ENCODE peak calls at places on chromosomes 12 and 14, in nine cellular contexts. R is effector memory CD4-positive, alpha-beta T cell; F is tibial artery; O is skeletal muscle cell; T is transverse colon; M is mesenchymal stem cell; K is AG04450; D is foreskin fibroblast; H is naive thymus-derived CD4-positive, alpha-beta T cell. L is an unnamed sample.

GRCh38 chr12:62127516-62127915 is 132.7 kb upstream of the USP15 start:
- DNase-seq in R (no peak), F (no peak), O (no peak), T (no peak), M (no peak), K (no peak), D (no peak), H (no peak), L (no peak)

GRCh38 chr12:11746024-11746771 is 96.7 kb downstream of the ETV6 start:
- DNase-seq in R (no peak), F (no peak), O (no peak), T (no peak), M (peak), K (no peak), D (no peak), H (no peak), L (no peak)

GRCh38 chr12:39435531-39435930 is 7.4 kb downstream of the KIF21A start:
- DNase-seq in R (no peak), F (no peak), O (no peak), T (no peak), M (no peak), K (no peak), D (no peak), H (no peak), L (no peak)

GRCh38 chr14:90091393-90091792 is 29.6 kb downstream of the KCNK13 start:
- DNase-seq in R (no peak), F (no peak), O (peak), T (no peak), M (no peak), K (no peak), D (peak), H (no peak), L (peak)

GRCh38 chr12:106037524-106038298 is 101.0 kb downstream of the NUAK1 start:
- DNase-seq in R (no peak), F (no peak), O (no peak), T (no peak), M (no peak), K (no peak), D (no peak), H (no peak), L (no peak)

GRCh38 chr12:98110516-98110915 is 404.9 kb upstream of the TMPO start:
- DNase-seq in R (no peak), F (no peak), O (no peak), T (no peak), M (no peak), K (no peak), D (no peak), H (no peak), L (no peak)

GRCh38 chr12:86389949-86390348 is 133.8 kb upstream of the MGAT4C start:
- DNase-seq in R (no peak), F (no peak), O (peak), T (no peak), M (peak), K (peak), D (no peak), H (no peak), L (no peak)

GRCh38 chr12:108215458-108215857 is 86.4 kb downstream of the WSCD2 start:
- DNase-seq in R (no peak), F (no peak), O (no peak), T (no peak), M (no peak), K (no peak), D (no peak), H (no peak), L (no peak)

GRCh38 chr14:76930549-76930948 is 98.0 kb downstream of the IRF2BPL start:
- DNase-seq in R (no peak), F (no peak), O (no peak), T (no peak), M (no peak), K (no peak), D (no peak), H (no peak), L (no peak)

GRCh38 chr12:67436230-67436629 is 167.1 kb downstream of the CAND1 start:
- DNase-seq in R (no peak), F (no peak), O (no peak), T (no peak), M (peak), K (no peak), D (no peak), H (no peak), L (no peak)

GRCh38 chr12:62684586-62685295 is 218.1 kb downstream of the MON2 start:
- DNase-seq in R (no peak), F (peak), O (peak), T (peak), M (no peak), K (no peak), D (peak), H (no peak), L (peak)

GRCh38 chr12:101719566-101719965 is 19.7 kb downstream of the SYCP3 start:
- DNase-seq in R (no peak), F (no peak), O (no peak), T (no peak), M (no peak), K (no peak), D (no peak), H (no peak), L (no peak)

GRCh38 chr14:23561873-23562821 is 5.4 kb downstream of the AP1G2 start:
- DNase-seq in R (no peak), F (no peak), O (no peak), T (no peak), M (no peak), K (no peak), D (no peak), H (no peak), L (no peak)

GRCh38 chr14:99189201-99189801 is 82.7 kb downstream of the BCL11B start:
- DNase-seq in R (peak), F (no peak), O (no peak), T (no peak), M (no peak), K (no peak), D (no peak), H (no peak), L (no peak)

GRCh38 chr12:67811437-67812361 is 163.2 kb downstream of the DYRK2 start:
- DNase-seq in R (no peak), F (no peak), O (peak), T (no peak), M (peak), K (no peak), D (peak), H (no peak), L (no peak)

GRCh38 chr12:26001530-26001929 is 43.0 kb downstream of the RASSF8 start:
- DNase-seq in R (no peak), F (no peak), O (no peak), T (no peak), M (no peak), K (no peak), D (no peak), H (no peak), L (no peak)

GRCh38 chr12:124551268-124552144 is 15.9 kb downstream of the NCOR2 start:
- DNase-seq in R (no peak), F (peak), O (no peak), T (peak), M (peak), K (no peak), D (peak), H (no peak), L (peak)

GRCh38 chr12:112191840-112192321 is 66.5 kb downstream of the TRAFD1 start:
- DNase-seq in R (no peak), F (no peak), O (no peak), T (no peak), M (peak), K (no peak), D (no peak), H (no peak), L (no peak)

GRCh38 chr12:87795555-87795954 is 233.6 kb downstream of the C12orf50 start:
- DNase-seq in R (no peak), F (no peak), O (no peak), T (no peak), M (no peak), K (no peak), D (no peak), H (no peak), L (no peak)

GRCh38 chr14:59870277-59871165 is at the start of gene RTN1:
- DNase-seq in R (no peak), F (peak), O (peak), T (peak), M (peak), K (peak), D (peak), H (no peak), L (peak)

GRCh38 chr12:96078281-96078761 is 42.9 kb upstream of the LTA4H start:
- DNase-seq in R (no peak), F (peak), O (no peak), T (no peak), M (no peak), K (no peak), D (no peak), H (no peak), L (peak)

GRCh38 chr12:32549675-32550079 is 129.4 kb upstream of the DNM1L start:
- DNase-seq in R (no peak), F (no peak), O (peak), T (no peak), M (peak), K (no peak), D (no peak), H (no peak), L (peak)

GRCh38 chr12:51082561-51083139 is 746 bp downstream of the CSRNP2 start:
- DNase-seq in R (no peak), F (no peak), O (no peak), T (peak), M (peak), K (no peak), D (peak), H (no peak), L (no peak)

GRCh38 chr14:74620497-74620921 is 8.5 kb upstream of the LTBP2 start:
- DNase-seq in R (no peak), F (no peak), O (peak), T (no peak), M (peak), K (peak), D (peak), H (no peak), L (no peak)

GRCh38 chr14:66003082-66003740 is 483.0 kb upstream of the CCDC196 start:
- DNase-seq in R (no peak), F (no peak), O (no peak), T (no peak), M (no peak), K (no peak), D (no peak), H (no peak), L (peak)

GRCh38 chr12:128813392-128813791 is 10.4 kb downstream of the SLC15A4 start:
- DNase-seq in R (no peak), F (no peak), O (no peak), T (no peak), M (no peak), K (no peak), D (peak), H (no peak), L (no peak)

GRCh38 chr12:76274699-76275098 is 73.5 kb downstream of the BBS10 start:
- DNase-seq in R (no peak), F (no peak), O (no peak), T (no peak), M (peak), K (no peak), D (no peak), H (no peak), L (no peak)

GRCh38 chr12:70637686-70638085 is 457 bp upstream of the PTPRB start:
- DNase-seq in R (no peak), F (no peak), O (no peak), T (no peak), M (no peak), K (no peak), D (no peak), H (no peak), L (no peak)

GRCh38 chr12:65824314-65824563 is at the start of gene HMGA2:
- DNase-seq in R (no peak), F (no peak), O (no peak), T (no peak), M (no peak), K (peak), D (peak), H (no peak), L (peak)

GRCh38 chr12:28563926-28564325 is 373.7 kb downstream of the CCDC91 start:
- DNase-seq in R (no peak), F (no peak), O (peak), T (no peak), M (peak), K (peak), D (peak), H (no peak), L (no peak)

GRCh38 chr12:12717586-12718381 is 616 bp downstream of the CDKN1B start:
- DNase-seq in R (no peak), F (peak), O (no peak), T (peak), M (peak), K (no peak), D (no peak), H (no peak), L (peak)

GRCh38 chr14:66610154-66610563 is 102.2 kb downstream of the GPHN start:
- DNase-seq in R (no peak), F (no peak), O (no peak), T (no peak), M (peak), K (no peak), D (no peak), H (no peak), L (no peak)

GRCh38 chr14:71399057-71399487 is 491.8 kb downstream of the PCNX1 start:
- DNase-seq in R (no peak), F (no peak), O (no peak), T (no peak), M (no peak), K (no peak), D (no peak), H (no peak), L (no peak)
- H3K4me3 ChIP-seq in R (no peak), F (no peak), O (no peak), T (no peak), M (no peak), K (no peak), D (no peak), H (no peak), L (no peak)

DNA sequence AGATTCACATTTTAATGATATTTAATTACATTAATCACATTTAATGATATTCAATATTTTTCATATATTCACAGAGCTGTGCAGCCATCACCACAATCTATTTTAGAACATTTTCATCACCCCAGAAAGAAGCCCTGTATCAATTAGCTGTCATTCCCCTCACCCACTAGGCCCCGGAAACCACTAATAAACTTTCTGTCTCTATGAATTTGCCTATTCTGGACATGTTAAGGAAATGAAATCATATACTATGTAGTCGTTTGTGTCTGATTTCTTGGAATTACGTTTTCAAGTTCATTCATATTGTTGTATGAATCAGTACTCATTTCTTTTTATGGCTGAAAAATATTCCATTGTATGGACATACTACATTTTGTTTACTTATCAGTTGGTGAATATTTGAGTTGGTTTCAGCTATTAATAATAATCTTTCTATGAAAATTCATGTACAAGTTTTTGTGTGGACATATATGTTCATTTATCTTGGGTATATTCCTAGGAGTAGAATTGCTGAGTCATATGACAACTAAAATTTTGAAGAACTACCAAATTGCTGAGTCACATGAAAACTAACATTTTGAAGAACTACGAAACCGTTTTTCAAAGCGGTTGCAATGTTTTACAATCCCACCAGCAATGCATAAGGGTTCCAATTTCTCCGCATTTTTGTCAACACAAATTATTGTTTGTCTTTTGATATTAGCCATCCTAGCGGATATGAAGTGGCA is 11.7 kb upstream of the OTOGL start:
- DNase-seq in R (no peak), F (no peak), O (no peak), T (no peak), M (no peak), K (no peak), D (no peak), H (no peak), L (no peak)
- H3K4me3 ChIP-seq in R (no peak), F (no peak), O (no peak), T (no peak), M (no peak), K (no peak), D (no peak), H (no peak), L (no peak)

DNA sequence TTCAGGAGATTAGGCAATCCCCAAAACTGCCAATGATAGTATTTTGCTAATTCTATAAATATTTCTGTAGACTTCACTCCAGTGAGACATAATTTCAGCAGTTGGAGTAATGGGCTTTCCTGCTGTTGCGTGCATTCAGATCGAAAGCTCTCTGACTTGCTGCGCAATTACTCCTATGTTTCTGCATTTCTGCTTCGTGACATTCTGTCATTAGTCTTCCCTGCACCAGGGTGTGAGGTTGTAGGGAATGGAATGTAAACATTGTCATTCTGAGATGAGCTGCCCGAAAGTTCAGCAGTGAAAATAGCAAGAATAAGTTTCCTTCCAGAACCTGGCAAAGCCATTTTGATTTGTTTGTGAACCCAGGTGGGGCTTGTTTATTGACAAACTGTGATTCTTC is 58.2 kb downstream of the SAMD4A start:
- DNase-seq in R (no peak), F (no peak), O (no peak), T (no peak), M (peak), K (peak), D (no peak), H (no peak), L (no peak)
- H3K4me3 ChIP-seq in R (no peak), F (no peak), O (no peak), T (no peak), M (no peak), K (peak), D (no peak), H (no peak), L (no peak)

DNA sequence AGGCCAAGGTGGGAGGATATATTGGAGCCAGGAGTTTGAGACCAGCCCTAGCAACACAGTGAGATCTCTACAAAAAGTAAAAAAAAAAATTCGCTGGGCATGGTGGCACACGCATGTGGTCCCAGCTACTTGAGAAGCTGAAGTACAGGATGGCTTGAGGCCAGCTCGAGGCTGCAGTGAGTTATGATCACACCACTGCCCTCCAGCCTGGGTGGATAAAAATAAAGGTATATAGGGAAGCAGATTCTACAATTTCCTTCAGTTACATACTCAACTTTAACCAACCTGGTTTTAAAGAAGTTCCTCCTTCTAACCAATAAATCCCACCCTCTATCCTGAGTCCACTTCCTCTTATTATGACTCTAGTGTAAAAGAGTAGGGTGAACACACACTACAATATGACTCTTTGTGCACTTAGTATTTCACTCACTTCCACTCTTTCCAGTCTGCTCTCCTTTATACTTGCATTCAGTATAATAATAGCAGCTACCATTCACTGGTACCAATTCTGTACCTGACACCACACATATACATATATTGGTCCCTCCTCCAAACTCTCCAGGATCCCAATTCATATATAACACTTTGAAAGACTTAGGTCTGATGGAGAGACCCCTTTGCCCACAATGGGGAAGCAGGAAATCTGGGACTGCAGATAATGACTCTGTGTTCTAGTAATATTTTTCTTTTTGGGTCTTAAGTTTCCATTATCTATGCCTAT is 2.3 kb downstream of the ARF3 start:
- DNase-seq in R (no peak), F (no peak), O (no peak), T (no peak), M (no peak), K (no peak), D (no peak), H (no peak), L (peak)
- H3K4me3 ChIP-seq in R (no peak), F (no peak), O (no peak), T (no peak), M (peak), K (no peak), D (no peak), H (no peak), L (no peak)

GRCh38 chr14:104168603-104169002 is 30.2 kb downstream of the KIF26A start:
- DNase-seq in R (no peak), F (no peak), O (no peak), T (no peak), M (no peak), K (no peak), D (no peak), H (no peak), L (no peak)
- H3K4me3 ChIP-seq in R (no peak), F (no peak), O (no peak), T (no peak), M (no peak), K (no peak), D (no peak), H (no peak), L (no peak)